ENCODE peak calls at places on chromosomes 16 and 17, in nine cellular contexts. One of them, this sample, is unnamed.
A peak's percentile ranks its signal among the peaks of the same experiment; 100 is the strongest.

GRCh38 chr17:7001562-7001961 is 5.7 kb downstream of the ALOX12 start:
- DNase-seq in RPMI8226: peak; percentile 40
- DNase-seq in stimulated activated CD8-positive, alpha-beta memory T cell treated with anti-CD3 and anti-CD28 coated beads, Interleukin-12 subunit alpha, Interleukin-12 subunit beta, amount 100 ng/mL, for 4 hours: no peak
- DNase-seq in left cardiac atrium: no peak
- DNase-seq in AG04450: no peak
- DNase-seq in T-cell: no peak
- DNase-seq in fibroblast of mammary gland: peak; percentile 36
- DNase-seq in tibial artery: no peak
- DNase-seq in sigmoid colon: peak; percentile 35
- DNase-seq in this sample: no peak

GRCh38 chr17:27338536-27338985 is 44.6 kb downstream of the WSB1 start:
- DNase-seq in tibial artery: no peak
- DNase-seq in fibroblast of mammary gland: no peak
- DNase-seq in RPMI8226: no peak
- DNase-seq in left cardiac atrium: no peak
- DNase-seq in sigmoid colon: no peak
- DNase-seq in stimulated activated CD8-positive, alpha-beta memory T cell treated with anti-CD3 and anti-CD28 coated beads, Interleukin-12 subunit alpha, Interleukin-12 subunit beta, amount 100 ng/mL, for 4 hours: no peak
- DNase-seq in T-cell: no peak
- DNase-seq in AG04450: no peak
- DNase-seq in this sample: no peak

GRCh38 chr17:28712037-28712704 is 483 bp upstream of the PROCA1 start:
- DNase-seq in sigmoid colon: no peak
- DNase-seq in left cardiac atrium: peak; percentile 61
- DNase-seq in AG04450: no peak
- DNase-seq in RPMI8226: no peak
- DNase-seq in stimulated activated CD8-positive, alpha-beta memory T cell treated with anti-CD3 and anti-CD28 coated beads, Interleukin-12 subunit alpha, Interleukin-12 subunit beta, amount 100 ng/mL, for 4 hours: no peak
- DNase-seq in tibial artery: peak; percentile 38
- DNase-seq in fibroblast of mammary gland: no peak
- DNase-seq in T-cell: peak; percentile 49
- DNase-seq in this sample: no peak

GRCh38 chr17:27446569-27447301 is 9.5 kb upstream of the KSR1 start:
- DNase-seq in stimulated activated CD8-positive, alpha-beta memory T cell treated with anti-CD3 and anti-CD28 coated beads, Interleukin-12 subunit alpha, Interleukin-12 subunit beta, amount 100 ng/mL, for 4 hours: no peak
- DNase-seq in T-cell: no peak
- DNase-seq in AG04450: peak; percentile 99
- DNase-seq in sigmoid colon: no peak
- DNase-seq in fibroblast of mammary gland: peak; percentile 98
- DNase-seq in RPMI8226: no peak
- DNase-seq in tibial artery: no peak
- DNase-seq in left cardiac atrium: peak; percentile 44
- DNase-seq in this sample: peak; percentile 84

GRCh38 chr17:28774206-28774605 is 30.4 kb downstream of the TRAF4 start:
- DNase-seq in fibroblast of mammary gland: no peak
- DNase-seq in sigmoid colon: no peak
- DNase-seq in RPMI8226: no peak
- DNase-seq in T-cell: no peak
- DNase-seq in AG04450: no peak
- DNase-seq in tibial artery: no peak
- DNase-seq in left cardiac atrium: no peak
- DNase-seq in stimulated activated CD8-positive, alpha-beta memory T cell treated with anti-CD3 and anti-CD28 coated beads, Interleukin-12 subunit alpha, Interleukin-12 subunit beta, amount 100 ng/mL, for 4 hours: no peak
- DNase-seq in this sample: no peak

GRCh38 chr16:81190667-81191066 is 47.8 kb upstream of the BCO1 start:
- DNase-seq in left cardiac atrium: no peak
- DNase-seq in AG04450: peak; percentile 10
- DNase-seq in tibial artery: no peak
- DNase-seq in sigmoid colon: no peak
- DNase-seq in fibroblast of mammary gland: peak; percentile 52
- DNase-seq in T-cell: no peak
- DNase-seq in stimulated activated CD8-positive, alpha-beta memory T cell treated with anti-CD3 and anti-CD28 coated beads, Interleukin-12 subunit alpha, Interleukin-12 subunit beta, amount 100 ng/mL, for 4 hours: no peak
- DNase-seq in RPMI8226: no peak
- DNase-seq in this sample: peak; percentile 47

GRCh38 chr16:67129422-67129821 is 19.7 kb downstream of the PHAF1 start:
- DNase-seq in fibroblast of mammary gland: no peak
- DNase-seq in AG04450: no peak
- DNase-seq in left cardiac atrium: no peak
- DNase-seq in stimulated activated CD8-positive, alpha-beta memory T cell treated with anti-CD3 and anti-CD28 coated beads, Interleukin-12 subunit alpha, Interleukin-12 subunit beta, amount 100 ng/mL, for 4 hours: no peak
- DNase-seq in sigmoid colon: no peak
- DNase-seq in tibial artery: no peak
- DNase-seq in RPMI8226: no peak
- DNase-seq in T-cell: no peak
- DNase-seq in this sample: no peak

GRCh38 chr16:50509521-50510341 is 38.5 kb upstream of the NKD1 start:
- DNase-seq in left cardiac atrium: no peak
- DNase-seq in fibroblast of mammary gland: peak; percentile 13
- DNase-seq in tibial artery: no peak
- DNase-seq in sigmoid colon: no peak
- DNase-seq in AG04450: no peak
- DNase-seq in RPMI8226: peak; percentile 26
- DNase-seq in T-cell: peak; percentile 3
- DNase-seq in stimulated activated CD8-positive, alpha-beta memory T cell treated with anti-CD3 and anti-CD28 coated beads, Interleukin-12 subunit alpha, Interleukin-12 subunit beta, amount 100 ng/mL, for 4 hours: no peak
- DNase-seq in this sample: peak; percentile 6

GRCh38 chr16:67910162-67910561 is 17.1 kb downstream of the PSKH1 start:
- DNase-seq in fibroblast of mammary gland: peak; percentile 74
- DNase-seq in stimulated activated CD8-positive, alpha-beta memory T cell treated with anti-CD3 and anti-CD28 coated beads, Interleukin-12 subunit alpha, Interleukin-12 subunit beta, amount 100 ng/mL, for 4 hours: no peak
- DNase-seq in tibial artery: no peak
- DNase-seq in sigmoid colon: no peak
- DNase-seq in left cardiac atrium: no peak
- DNase-seq in RPMI8226: peak; percentile 20
- DNase-seq in AG04450: peak; percentile 42
- DNase-seq in T-cell: no peak
- DNase-seq in this sample: peak; percentile 84

GRCh38 chr17:79852748-79853147 is 13.5 kb upstream of the CBX4 start:
- DNase-seq in AG04450: no peak
- DNase-seq in fibroblast of mammary gland: peak; percentile 50
- DNase-seq in left cardiac atrium: no peak
- DNase-seq in T-cell: no peak
- DNase-seq in RPMI8226: no peak
- DNase-seq in stimulated activated CD8-positive, alpha-beta memory T cell treated with anti-CD3 and anti-CD28 coated beads, Interleukin-12 subunit alpha, Interleukin-12 subunit beta, amount 100 ng/mL, for 4 hours: no peak
- DNase-seq in tibial artery: no peak
- DNase-seq in sigmoid colon: no peak
- DNase-seq in this sample: peak; percentile 30

GRCh38 chr17:45948881-45949624 is 50.0 kb upstream of the STH start:
- DNase-seq in sigmoid colon: peak; percentile 86
- DNase-seq in AG04450: peak; percentile 4
- DNase-seq in T-cell: peak; percentile 20
- DNase-seq in RPMI8226: peak; percentile 85
- DNase-seq in fibroblast of mammary gland: peak; percentile 49
- DNase-seq in left cardiac atrium: peak; percentile 86
- DNase-seq in tibial artery: peak; percentile 69
- DNase-seq in stimulated activated CD8-positive, alpha-beta memory T cell treated with anti-CD3 and anti-CD28 coated beads, Interleukin-12 subunit alpha, Interleukin-12 subunit beta, amount 100 ng/mL, for 4 hours: peak; percentile 41
- DNase-seq in this sample: peak; percentile 48

GRCh38 chr16:67013823-67014640 is 14.9 kb upstream of the CBFB start:
- DNase-seq in fibroblast of mammary gland: peak; percentile 47
- DNase-seq in AG04450: no peak
- DNase-seq in RPMI8226: peak; percentile 74
- DNase-seq in stimulated activated CD8-positive, alpha-beta memory T cell treated with anti-CD3 and anti-CD28 coated beads, Interleukin-12 subunit alpha, Interleukin-12 subunit beta, amount 100 ng/mL, for 4 hours: peak; percentile 44
- DNase-seq in tibial artery: peak; percentile 73
- DNase-seq in left cardiac atrium: peak; percentile 84
- DNase-seq in T-cell: peak; percentile 50
- DNase-seq in sigmoid colon: peak; percentile 87
- DNase-seq in this sample: peak; percentile 54

GRCh38 chr17:40560592-40561293 is 4.5 kb downstream of the CCR7 start:
- DNase-seq in left cardiac atrium: peak; percentile 29
- DNase-seq in stimulated activated CD8-positive, alpha-beta memory T cell treated with anti-CD3 and anti-CD28 coated beads, Interleukin-12 subunit alpha, Interleukin-12 subunit beta, amount 100 ng/mL, for 4 hours: peak; percentile 56
- DNase-seq in AG04450: no peak
- DNase-seq in fibroblast of mammary gland: peak; percentile 84
- DNase-seq in T-cell: peak; percentile 71
- DNase-seq in tibial artery: no peak
- DNase-seq in RPMI8226: peak; percentile 68
- DNase-seq in sigmoid colon: no peak
- DNase-seq in this sample: peak; percentile 41

GRCh38 chr17:70338946-70339354 is 169.6 kb downstream of the KCNJ2 start:
- DNase-seq in sigmoid colon: no peak
- DNase-seq in T-cell: no peak
- DNase-seq in RPMI8226: no peak
- DNase-seq in stimulated activated CD8-positive, alpha-beta memory T cell treated with anti-CD3 and anti-CD28 coated beads, Interleukin-12 subunit alpha, Interleukin-12 subunit beta, amount 100 ng/mL, for 4 hours: no peak
- DNase-seq in tibial artery: no peak
- DNase-seq in fibroblast of mammary gland: no peak
- DNase-seq in AG04450: no peak
- DNase-seq in left cardiac atrium: no peak
- DNase-seq in this sample: no peak